ENCODE peak calls at places on chromosomes 12 and 14, in eight cellular contexts. A is cardiac fibroblast; V is left ventricle myocardium inferior; N is CD8-positive, alpha-beta T cell; M is dorsolateral prefrontal cortex; T is MCF 10A; I is brain microvascular endothelial cell; C is transverse colon. O is an unnamed sample.

GRCh38 chr12:112168561-112168971 is 43.2 kb downstream of the TRAFD1 start:
- DNase-seq in A (no peak), V (no peak), N (no peak), M (no peak), T (no peak), I (no peak), C (no peak), O (no peak)

GRCh38 chr14:105322791-105323556 is 8.4 kb downstream of the PACS2 start:
- DNase-seq in A (no peak), V (no peak), N (no peak), M (no peak), T (no peak), I (no peak), C (no peak), O (no peak)

GRCh38 chr14:79036506-79036905 is 866.3 kb downstream of the NRXN3 start:
- DNase-seq in A (no peak), V (no peak), N (no peak), M (no peak), T (no peak), I (no peak), C (no peak), O (no peak)

GRCh38 chr12:117047810-117048584 is 51.2 kb downstream of the TESC start:
- DNase-seq in A (peak; percentile 49), V (peak; percentile 73), N (no peak), M (no peak), T (no peak), I (peak; percentile 40), C (no peak), O (no peak)

GRCh38 chr12:15788266-15789214 is 648 bp downstream of the EPS8 start:
- DNase-seq in A (peak; percentile 69), V (peak; percentile 28), N (no peak), M (peak; percentile 45), T (peak; percentile 76), I (no peak), C (peak; percentile 51), O (no peak)

GRCh38 chr12:113655919-113656318 is 184.2 kb upstream of the LHX5 start:
- DNase-seq in A (no peak), V (no peak), N (no peak), M (no peak), T (no peak), I (no peak), C (no peak), O (no peak)

GRCh38 chr12:84502907-84503787 is 409.5 kb downstream of the SLC6A15 start:
- DNase-seq in A (peak; percentile 70), V (no peak), N (no peak), M (no peak), T (peak; percentile 76), I (peak; percentile 66), C (peak; percentile 20), O (peak; percentile 30)

GRCh38 chr12:107355004-107355565 is 261.7 kb upstream of the CRY1 start:
- DNase-seq in A (no peak), V (no peak), N (no peak), M (no peak), T (no peak), I (no peak), C (no peak), O (no peak)

GRCh38 chr12:28742791-28743190 is 406.3 kb upstream of the FAR2 start:
- DNase-seq in A (no peak), V (no peak), N (no peak), M (no peak), T (peak; percentile 5), I (peak; percentile 57), C (no peak), O (no peak)

GRCh38 chr14:21526672-21527319 is 650 bp upstream of the SALL2 start:
- DNase-seq in A (no peak), V (no peak), N (no peak), M (peak; percentile 18), T (no peak), I (no peak), C (no peak), O (no peak)

GRCh38 chr14:20478915-20479314 is 9.7 kb downstream of the PNP start:
- DNase-seq in A (no peak), V (no peak), N (no peak), M (no peak), T (no peak), I (no peak), C (no peak), O (no peak)

GRCh38 chr14:105939810-105940508 is 413.6 kb downstream of the TMEM121 start:
- DNase-seq in A (no peak), V (no peak), N (no peak), M (no peak), T (no peak), I (no peak), C (no peak), O (no peak)

GRCh38 chr12:62732861-62733427 is 202.0 kb downstream of the PPM1H start:
- DNase-seq in A (peak; percentile 76), V (no peak), N (no peak), M (no peak), T (peak; percentile 60), I (peak; percentile 88), C (no peak), O (no peak)

GRCh38 chr12:75550401-75550851 is 39.0 kb upstream of the KRR1 start:
- DNase-seq in A (peak; percentile 57), V (peak; percentile 32), N (no peak), M (no peak), T (no peak), I (no peak), C (no peak), O (no peak)

GRCh38 chr12:65634626-65635331 is 189.5 kb upstream of the HMGA2 start:
- DNase-seq in A (peak; percentile 39), V (no peak), N (no peak), M (no peak), T (peak; percentile 28), I (peak; percentile 85), C (no peak), O (no peak)

GRCh38 chr12:132210223-132211055 is 66.2 kb downstream of the NOC4L start:
- DNase-seq in A (no peak), V (no peak), N (no peak), M (no peak), T (no peak), I (no peak), C (no peak), O (peak; percentile 50)

GRCh38 chr12:47337581-47337980 is 257.8 kb upstream of the AMIGO2 start:
- DNase-seq in A (no peak), V (no peak), N (no peak), M (no peak), T (no peak), I (no peak), C (no peak), O (no peak)

DNA sequence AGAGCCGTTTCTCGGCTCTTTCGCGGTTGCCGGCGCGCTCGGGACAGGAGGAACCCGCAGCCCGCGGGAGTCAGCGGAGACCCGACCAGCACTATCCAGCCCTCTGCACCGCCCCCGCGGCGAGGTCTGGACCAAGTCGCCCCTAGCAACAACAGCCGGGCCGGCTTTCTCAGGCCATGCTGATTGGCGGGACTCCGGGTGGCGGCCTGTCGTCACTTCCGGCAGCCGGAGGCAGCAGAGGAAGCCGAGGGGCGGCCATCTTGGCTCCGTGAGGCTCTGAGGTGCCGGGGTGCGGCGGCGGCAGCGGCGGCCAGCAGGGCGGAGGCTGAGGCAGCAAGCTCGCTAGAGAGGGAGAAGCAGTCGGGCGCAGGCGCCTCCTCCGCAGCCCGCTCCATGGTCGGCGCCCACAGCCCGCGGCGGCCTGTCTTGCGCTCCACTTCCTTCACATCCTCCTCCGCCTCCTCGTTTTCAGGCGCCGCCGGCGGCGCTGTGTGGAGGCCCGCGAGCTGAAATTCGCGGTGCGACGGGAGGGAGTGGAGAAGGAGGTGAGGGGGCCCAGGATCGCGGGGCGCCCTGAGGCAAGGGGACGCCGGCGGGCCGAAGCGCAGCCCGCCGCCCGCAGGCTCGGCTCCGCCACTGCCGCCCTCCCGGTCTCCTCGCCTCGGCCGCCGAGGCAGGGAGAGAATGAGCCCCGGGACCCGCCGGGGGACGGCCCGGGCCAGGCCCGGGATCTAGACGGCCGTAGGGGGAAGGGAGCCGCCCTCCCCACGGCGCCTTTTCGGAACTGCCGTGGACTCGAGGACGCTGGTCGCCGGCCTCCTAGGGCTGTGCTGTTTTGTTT is at the start of gene MARK3:
- DNase-seq in A (peak; percentile 97), V (peak; percentile 98), N (peak; percentile 96), M (peak; percentile 98), T (peak; percentile 95), I (peak; percentile 96), C (peak; percentile 98), O (peak; percentile 84)
- TF ChIP-seq CTCF in A (no peak), V (no peak), N (peak; percentile 16), M (no peak), T (no peak), I (peak; percentile 11), C (peak; percentile 17), O (peak; percentile 4)

GRCh38 chr14:63295991-63296630 is 22.6 kb downstream of the GPHB5 start:
- DNase-seq in A (no peak), V (no peak), N (no peak), M (no peak), T (no peak), I (peak; percentile 7), C (no peak), O (no peak)

GRCh38 chr14:63295231-63295685 is 23.5 kb downstream of the GPHB5 start:
- DNase-seq in A (no peak), V (no peak), N (no peak), M (no peak), T (no peak), I (no peak), C (no peak), O (no peak)

GRCh38 chr14:63300854-63301253 is 17.9 kb downstream of the GPHB5 start:
- DNase-seq in A (no peak), V (no peak), N (no peak), M (no peak), T (no peak), I (no peak), C (no peak), O (no peak)

GRCh38 chr14:63292805-63293204 is 25.9 kb downstream of the GPHB5 start:
- DNase-seq in A (no peak), V (no peak), N (no peak), M (no peak), T (no peak), I (no peak), C (no peak), O (no peak)

GRCh38 chr14:63297387-63297786 is 21.3 kb downstream of the GPHB5 start:
- DNase-seq in A (no peak), V (no peak), N (no peak), M (no peak), T (no peak), I (no peak), C (no peak), O (no peak)
- TF ChIP-seq CTCF in A (no peak), V (no peak), N (no peak), M (no peak), T (no peak), I (no peak), C (no peak), O (no peak)

GRCh38 chr12:68236421-68237059 is 10.9 kb upstream of the IL26 start:
- DNase-seq in A (no peak), V (no peak), N (peak; percentile 11), M (no peak), T (peak; percentile 48), I (no peak), C (no peak), O (no peak)
- TF ChIP-seq CTCF in A (no peak), V (peak; percentile 7), N (no peak), M (no peak), T (no peak), I (no peak), C (no peak), O (no peak)

DNA sequence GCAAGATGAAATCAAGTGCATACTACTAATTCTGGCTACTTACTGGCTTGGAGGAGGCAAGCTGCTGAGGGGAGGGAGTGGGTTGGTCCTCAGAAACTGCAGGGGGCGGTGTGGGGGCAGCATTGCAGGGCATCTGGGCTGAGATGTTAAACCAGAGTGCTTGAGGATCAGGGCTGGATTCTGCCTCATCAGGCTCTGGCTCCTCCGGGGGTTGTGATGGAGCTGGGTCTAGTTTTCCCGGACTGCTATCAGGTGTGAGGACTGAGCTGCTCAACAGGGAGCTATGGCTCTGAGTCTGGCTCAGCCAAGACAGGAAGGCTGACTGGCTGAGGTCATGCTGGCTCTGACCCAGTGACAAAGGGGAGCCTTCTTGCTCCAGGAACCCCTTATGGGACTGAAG is 28.6 kb downstream of the BAZ2A start:
- DNase-seq in A (peak; percentile 26), V (no peak), N (peak; percentile 13), M (peak; percentile 26), T (no peak), I (peak; percentile 10), C (peak; percentile 13), O (no peak)
- TF ChIP-seq CTCF in A (peak; percentile 30), V (no peak), N (no peak), M (no peak), T (no peak), I (peak; percentile 54), C (no peak), O (no peak)